ENCODE peak calls at places on chromosomes 5 and 9, in ten cellular contexts. G is heart right ventricle, N is IMR-90, Y is uterus, I is Calu3, R is WERI-Rb-1, C is GM13976, J is cardiac fibroblast, L is endothelial cell, F is choroid plexus epithelial cell. H is an unnamed sample.

GRCh38 chr5:126673477-126673876 is 72.7 kb downstream of the PHAX start:
- DNase-seq in L (no peak), J (no peak), I (no peak), N (no peak), C (no peak), G (no peak), F (no peak), R (no peak), Y (no peak), H (no peak)

GRCh38 chr5:127934791-127935256 is 148.7 kb upstream of the SLC12A2 start:
- DNase-seq in F (peak; percentile 65), N (peak; percentile 63), G (no peak), I (peak; percentile 87), Y (no peak), L (no peak), R (peak; percentile 20), J (peak; percentile 63), C (no peak), H (peak; percentile 58)

GRCh38 chr5:177421046-177421798 is 5.3 kb upstream of the GRK6 start:
- DNase-seq in F (no peak), L (no peak), N (peak; percentile 19), Y (no peak), R (no peak), G (no peak), C (no peak), I (no peak), J (no peak), H (peak; percentile 16)

GRCh38 chr9:88579363-88579715 is 44.4 kb downstream of the NXNL2 start:
- DNase-seq in F (no peak), G (no peak), I (no peak), Y (no peak), J (no peak), L (no peak), C (no peak), R (peak; percentile 85), N (no peak), H (no peak)

GRCh38 chr5:73565969-73566547 is 515 bp downstream of the UTP15 start:
- DNase-seq in F (no peak), N (no peak), Y (no peak), G (no peak), L (no peak), C (no peak), J (no peak), R (no peak), I (no peak), H (no peak)

GRCh38 chr5:17118631-17119030 is 98.8 kb upstream of the BASP1 start:
- DNase-seq in G (peak; percentile 57), R (no peak), N (peak; percentile 99), I (peak; percentile 61), C (no peak), F (peak; percentile 95), L (peak; percentile 24), Y (peak; percentile 16), J (peak; percentile 89), H (peak; percentile 97)

GRCh38 chr9:119963258-119963797 is 594.1 kb upstream of the BRINP1 start:
- DNase-seq in N (peak; percentile 78), I (no peak), C (no peak), Y (no peak), F (peak; percentile 69), J (peak; percentile 75), R (no peak), L (peak; percentile 7), G (no peak), H (peak; percentile 85)

GRCh38 chr9:8683496-8683895 is 883.9 kb upstream of the DMAC1 start:
- DNase-seq in G (no peak), F (no peak), I (no peak), R (no peak), Y (no peak), J (no peak), L (no peak), N (no peak), C (no peak), H (no peak)

GRCh38 chr5:172758077-172758835 is 12.7 kb downstream of the DUSP1 start:
- DNase-seq in L (no peak), I (peak; percentile 66), G (no peak), F (peak; percentile 97), C (no peak), N (peak; percentile 97), R (no peak), J (peak; percentile 97), Y (peak; percentile 62), H (peak; percentile 81)

GRCh38 chr9:36298566-36298965 is 40.3 kb upstream of the GNE start:
- DNase-seq in F (peak; percentile 39), J (peak; percentile 21), C (no peak), Y (no peak), L (no peak), N (peak; percentile 25), R (no peak), I (no peak), G (no peak), H (peak; percentile 10)

GRCh38 chr9:36382484-36382883 is 17.6 kb downstream of the RNF38 start:
- DNase-seq in J (no peak), R (no peak), G (no peak), L (no peak), Y (no peak), I (no peak), F (peak; percentile 13), N (peak; percentile 21), C (no peak), H (peak; percentile 13)

GRCh38 chr9:135526089-135526729 is 5.0 kb downstream of the LCN1 start:
- DNase-seq in Y (no peak), G (no peak), L (no peak), N (no peak), J (no peak), R (no peak), F (no peak), C (no peak), I (no peak), H (no peak)

GRCh38 chr9:82457281-82457680 is 468.7 kb downstream of the SPATA31D1 start:
- DNase-seq in J (no peak), N (no peak), C (no peak), F (no peak), L (no peak), Y (no peak), R (peak; percentile 12), G (no peak), I (no peak), H (no peak)

GRCh38 chr5:115349001-115349817 is 52.8 kb upstream of the CCDC112 start:
- DNase-seq in R (no peak), F (peak; percentile 92), C (no peak), I (peak; percentile 47), G (no peak), Y (peak; percentile 21), L (no peak), J (peak; percentile 86), N (peak; percentile 90), H (peak; percentile 89)

GRCh38 chr5:149002761-149003689 is 59.8 kb downstream of the SH3TC2 start:
- DNase-seq in J (peak; percentile 33), G (no peak), R (no peak), I (no peak), L (no peak), Y (no peak), N (peak; percentile 75), C (no peak), F (peak; percentile 64), H (no peak)
- TF ChIP-seq CTCF in J (peak; percentile 10), G (peak; percentile 21), R (no peak), I (no peak), L (no peak), Y (no peak), N (peak; percentile 28), C (no peak), F (no peak), H (no peak)

GRCh38 chr9:6955251-6955921 is 197.6 kb downstream of the KDM4C start:
- DNase-seq in N (peak; percentile 77), C (peak; percentile 28), Y (no peak), J (peak; percentile 80), F (peak; percentile 77), G (no peak), R (no peak), L (no peak), I (no peak), H (peak; percentile 79)

GRCh38 chr9:6959275-6960000 is 201.7 kb downstream of the KDM4C start:
- DNase-seq in C (no peak), F (no peak), Y (no peak), I (no peak), N (no peak), G (no peak), L (no peak), J (no peak), R (peak; percentile 36), H (no peak)

GRCh38 chr9:6962164-6962563 is 204.4 kb downstream of the KDM4C start:
- DNase-seq in C (no peak), F (no peak), G (no peak), I (no peak), J (no peak), N (no peak), L (no peak), Y (no peak), R (no peak), H (no peak)

GRCh38 chr9:6960777-6961176 is 203.0 kb downstream of the KDM4C start:
- DNase-seq in I (no peak), C (no peak), N (no peak), L (no peak), G (no peak), Y (no peak), J (no peak), R (no peak), F (no peak), H (no peak)

DNA sequence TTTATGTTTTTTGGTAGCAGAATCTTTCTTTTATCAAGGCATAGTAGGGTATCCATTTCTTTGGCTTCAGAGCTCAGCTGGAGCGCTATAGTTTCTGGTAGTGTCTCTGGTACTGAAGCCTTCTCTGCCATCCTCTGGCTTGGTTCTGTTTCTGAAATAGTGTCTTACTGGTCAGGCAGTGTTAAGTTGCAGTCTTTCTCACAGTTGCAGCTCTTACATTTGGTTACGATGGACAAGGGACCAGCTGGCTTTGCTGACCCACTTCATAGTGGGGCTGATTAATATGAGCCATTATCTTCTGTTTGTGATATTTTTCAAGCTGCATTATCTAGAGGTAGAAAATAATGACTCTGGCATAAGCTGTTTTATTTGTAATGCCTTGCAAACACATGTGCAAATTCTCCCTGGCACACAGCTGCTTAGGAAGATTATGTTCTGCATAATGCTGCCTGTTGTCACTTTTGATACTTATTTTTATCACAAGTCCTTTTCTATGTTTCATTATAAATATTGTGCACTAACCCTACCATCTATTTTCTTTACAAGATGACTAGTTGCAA is 199.1 kb downstream of the KDM4C start:
- DNase-seq in Y (no peak), J (no peak), N (no peak), I (no peak), G (no peak), L (no peak), R (no peak), C (no peak), F (no peak), H (no peak)
- TF ChIP-seq CTCF in Y (no peak), J (no peak), N (no peak), I (no peak), G (no peak), L (no peak), R (no peak), C (no peak), F (no peak), H (no peak)

GRCh38 chr9:99371376-99371775 is 149.3 kb downstream of the SEC61B start:
- DNase-seq in C (no peak), Y (no peak), G (no peak), N (no peak), F (no peak), R (no peak), L (no peak), I (no peak), J (no peak), H (no peak)
- TF ChIP-seq CTCF in C (no peak), Y (no peak), G (no peak), N (no peak), F (no peak), R (no peak), L (no peak), I (no peak), J (no peak), H (no peak)

GRCh38 chr5:132718544-132719312 is 18.6 kb downstream of the KIF3A start:
- DNase-seq in I (no peak), N (no peak), J (no peak), R (no peak), L (no peak), C (no peak), F (no peak), G (no peak), Y (no peak), H (no peak)

GRCh38 chr5:132714456-132715307 is 22.7 kb downstream of the KIF3A start:
- DNase-seq in R (no peak), I (no peak), N (peak; percentile 15), J (peak; percentile 30), F (peak; percentile 33), C (no peak), Y (no peak), L (no peak), G (no peak), H (peak; percentile 21)
- TF ChIP-seq CTCF in R (no peak), I (peak; percentile 30), N (peak; percentile 48), J (peak; percentile 23), F (peak; percentile 35), C (no peak), Y (peak; percentile 20), L (peak; percentile 63), G (peak; percentile 50), H (no peak)

H was measured in foreskin fibroblast.